ENCODE peak calls at places on chromosomes 3 and 15, in six cellular contexts. S is body of pancreas; A is CD8-positive, alpha-beta T cell; V is CD8-positive, alpha-beta memory T cell; Q is GM23248; L is cardiac muscle cell. K is an unnamed sample.

GRCh38 chr15:85762039-85762755 is 32.5 kb downstream of the KLHL25 start:
- DNase-seq in V (no peak), Q (no peak), L (no peak), S (no peak), A (no peak), K (no peak)

GRCh38 chr15:25181290-25182097 is 226.7 kb downstream of the SNRPN start:
- DNase-seq in S (no peak), V (peak; percentile 20), A (no peak), Q (no peak), L (no peak), K (no peak)

GRCh38 chr3:190692256-190692655 is 170.2 kb downstream of the GMNC start:
- DNase-seq in Q (no peak), S (no peak), L (no peak), A (no peak), V (no peak), K (no peak)

GRCh38 chr3:159082514-159082913 is 280.7 kb downstream of the MFSD1 start:
- DNase-seq in V (no peak), S (no peak), Q (peak; percentile 79), L (no peak), A (no peak), K (no peak)

GRCh38 chr3:30492581-30493192 is 113.7 kb upstream of the TGFBR2 start:
- DNase-seq in L (no peak), Q (peak; percentile 83), A (no peak), S (no peak), V (no peak), K (no peak)

GRCh38 chr3:132983143-132983770 is 54.9 kb upstream of the TMEM108 start:
- DNase-seq in S (no peak), V (no peak), Q (no peak), A (no peak), L (no peak), K (no peak)

GRCh38 chr15:84034831-84035753 is 200.5 kb upstream of the GOLGA6L4 start:
- DNase-seq in V (no peak), L (peak; percentile 51), S (peak; percentile 36), A (no peak), Q (peak; percentile 54), K (peak; percentile 4)

GRCh38 chr3:184662192-184662591 is 49.7 kb downstream of the MAGEF1 start:
- DNase-seq in L (peak; percentile 64), V (no peak), Q (peak; percentile 65), S (no peak), A (no peak), K (no peak)

GRCh38 chr3:141802316-141803077 is 39.3 kb downstream of the GRK7 start:
- DNase-seq in Q (no peak), V (no peak), S (no peak), A (no peak), L (no peak), K (no peak)

GRCh38 chr3:23992051-23992628 is 47.1 kb downstream of the NR1D2 start:
- DNase-seq in A (no peak), L (no peak), S (no peak), V (no peak), Q (peak; percentile 74), K (no peak)

GRCh38 chr3:104886220-104886995 is 480.3 kb upstream of the ALCAM start:
- DNase-seq in V (no peak), A (no peak), L (no peak), S (no peak), Q (peak; percentile 68), K (no peak)

GRCh38 chr3:9911863-9912262 is 5.0 kb upstream of the IL17RC start:
- DNase-seq in S (no peak), V (no peak), L (no peak), A (no peak), Q (no peak), K (no peak)

GRCh38 chr3:123138819-123139517 is 62.8 kb upstream of the SEC22A start:
- DNase-seq in Q (peak; percentile 41), V (no peak), A (no peak), S (no peak), L (no peak), K (no peak)

GRCh38 chr15:99749386-99749785 is 16.1 kb upstream of the LYSMD4 start:
- DNase-seq in Q (peak; percentile 30), L (no peak), A (no peak), V (no peak), S (no peak), K (peak; percentile 13)

GRCh38 chr3:7382293-7383033 is 521.5 kb downstream of the GRM7 start:
- DNase-seq in A (no peak), Q (no peak), S (no peak), L (no peak), V (no peak), K (peak; percentile 75)

GRCh38 chr3:128568602-128569490 is 75.8 kb upstream of the GATA2 start:
- DNase-seq in A (no peak), Q (no peak), L (no peak), V (no peak), S (no peak), K (no peak)

GRCh38 chr3:186590580-186591296 is 20.2 kb downstream of the DNAJB11 start:
- DNase-seq in Q (no peak), L (no peak), A (no peak), V (no peak), S (no peak), K (no peak)

GRCh38 chr15:78195735-78196201 is 38.6 kb downstream of the ACSBG1 start:
- DNase-seq in L (peak; percentile 45), V (peak; percentile 56), S (peak; percentile 49), A (peak; percentile 18), Q (peak; percentile 32), K (peak; percentile 67)

GRCh38 chr3:11548721-11549131 is 95.0 kb downstream of the VGLL4 start:
- DNase-seq in A (no peak), S (no peak), Q (peak; percentile 85), V (no peak), L (no peak), K (peak; percentile 26)

GRCh38 chr3:27729748-27730611 is 7.9 kb upstream of the EOMES start:
- DNase-seq in A (no peak), L (peak; percentile 20), V (no peak), Q (peak; percentile 50), S (no peak), K (no peak)

GRCh38 chr15:88834211-88834812 is 31.1 kb downstream of the ACAN start:
- DNase-seq in A (no peak), V (peak; percentile 56), L (peak; percentile 65), Q (peak; percentile 15), S (peak; percentile 42), K (peak; percentile 16)

GRCh38 chr15:79122391-79122790 is 31.8 kb upstream of the RASGRF1 start:
- DNase-seq in Q (no peak), S (no peak), V (no peak), L (no peak), A (no peak), K (no peak)

GRCh38 chr3:159789742-159790635 is 198.6 kb upstream of the IL12A start:
- DNase-seq in A (no peak), V (no peak), L (no peak), Q (no peak), S (no peak), K (peak; percentile 34)

GRCh38 chr3:44886561-44886960 is 12.2 kb downstream of the TGM4 start:
- DNase-seq in A (no peak), Q (peak; percentile 16), S (no peak), L (no peak), V (no peak), K (no peak)

GRCh38 chr15:69543681-69544080 is 91.1 kb downstream of the RPLP1 start:
- DNase-seq in V (no peak), A (no peak), L (no peak), S (no peak), Q (no peak), K (no peak)

GRCh38 chr15:73004462-73004861 is 47.8 kb upstream of the NEO1 start:
- DNase-seq in L (no peak), V (no peak), A (no peak), S (no peak), Q (no peak), K (no peak)

GRCh38 chr3:174285242-174285641 is 573.9 kb upstream of the NAALADL2 start:
- DNase-seq in A (no peak), S (no peak), V (no peak), L (no peak), Q (no peak), K (no peak)

GRCh38 chr3:13479332-13479581 is 849 bp upstream of the HDAC11 start:
- DNase-seq in S (peak; percentile 55), L (peak; percentile 24), A (no peak), V (no peak), Q (peak; percentile 81), K (no peak)

DNA sequence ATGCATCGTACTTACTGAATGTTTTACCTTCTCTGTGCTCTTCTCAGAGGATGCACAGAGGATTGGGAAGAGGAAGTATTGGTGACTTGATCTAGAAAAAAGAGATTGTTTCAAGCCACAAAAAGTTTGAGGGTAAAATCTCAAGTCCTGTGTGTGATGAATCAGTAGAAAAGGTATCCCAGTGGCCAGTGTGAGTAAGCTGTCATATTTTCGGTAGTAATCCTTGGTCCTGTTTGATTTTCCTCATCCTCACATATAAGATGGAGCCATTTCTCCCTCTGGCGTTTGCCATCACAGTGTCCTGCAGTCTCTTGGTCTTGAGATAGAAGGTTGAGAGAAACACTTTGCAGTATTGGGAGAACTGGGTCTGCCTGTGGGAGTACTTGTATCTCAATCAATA is 166.8 kb downstream of the LPP start:
- DNase-seq in L (no peak), V (no peak), Q (peak; percentile 82), A (no peak), S (no peak), K (no peak)
- H3K4me1 ChIP-seq in L (no peaks in the 10 kb centered on the region), V (peaks cover 25% of the 10 kb centered on the region), Q (peaks cover 42% of the 10 kb centered on the region), A (peaks cover 21% of the 10 kb centered on the region), S (peaks cover 19% of the 10 kb centered on the region), K (peaks cover 16% of the 10 kb centered on the region)

DNA sequence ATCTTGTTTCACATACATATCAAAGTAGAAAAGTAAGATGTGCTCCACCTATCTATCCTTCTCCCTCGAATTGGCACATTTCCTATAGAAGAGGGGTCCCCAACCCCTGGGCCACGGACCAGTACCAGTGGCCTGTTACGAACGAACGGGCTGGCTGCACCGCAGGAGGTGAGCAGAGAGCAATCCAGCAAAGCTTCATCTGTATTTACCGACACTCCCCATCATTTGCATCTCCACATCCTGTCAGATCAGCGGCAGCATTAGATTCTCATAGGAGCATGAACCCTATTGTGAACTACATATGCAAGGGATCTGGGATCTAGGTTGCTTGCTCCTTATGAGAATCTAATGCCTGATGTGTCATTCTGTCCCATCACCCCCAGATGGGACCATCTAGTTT is 94.9 kb upstream of the CGNL1 start:
- DNase-seq in Q (no peak), L (no peak), S (no peak), V (no peak), A (no peak), K (no peak)
- H3K4me3 ChIP-seq in Q (no peak overlapping the region), L (no peak overlapping the region), S (no peak overlapping the region), V (no peak overlapping the region), A (no peak overlapping the region), K (no peak overlapping the region)

GRCh38 chr3:138941259-138941885 is 5.6 kb downstream of the FOXL2 start:
- DNase-seq in S (no peak), A (no peak), Q (peak; percentile 69), V (no peak), L (peak; percentile 75), K (peak; percentile 61)
- H3K27me3 ChIP-seq in S (peaks cover 6% of the 10 kb centered on the region), A (peaks cover 69% of the 10 kb centered on the region), Q (peaks cover 38% of the 10 kb centered on the region), V (peaks cover 76% of the 10 kb centered on the region), L (peaks cover 100% of the 10 kb centered on the region), K (peaks cover 68% of the 10 kb centered on the region)

DNA sequence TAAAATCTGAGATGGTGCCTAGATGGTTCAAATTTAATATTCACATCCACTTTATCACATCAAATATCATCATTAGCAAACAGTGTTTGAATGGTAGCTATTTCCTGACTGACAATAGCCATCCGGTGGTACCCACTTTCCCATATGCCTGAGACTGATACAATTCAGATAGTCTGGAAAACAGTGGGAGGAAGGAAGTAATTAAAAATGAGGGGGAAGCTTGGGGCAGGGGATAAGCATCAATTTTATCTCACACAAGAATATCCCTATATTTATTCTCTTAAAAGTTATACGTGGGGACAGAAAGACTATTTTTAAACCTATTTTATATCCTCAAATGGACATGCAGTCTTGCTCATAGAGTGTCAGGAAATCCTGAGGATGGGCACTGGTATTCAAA is 122.5 kb upstream of the GAP43 start:
- DNase-seq in S (no peak), Q (no peak), V (no peak), A (no peak), L (no peak), K (no peak)
- H3K4me1 ChIP-seq in S (peaks cover 8% of the 10 kb centered on the region), Q (no peaks in the 10 kb centered on the region), V (no peaks in the 10 kb centered on the region), A (no peaks in the 10 kb centered on the region), L (peaks cover 5% of the 10 kb centered on the region), K (no peaks in the 10 kb centered on the region)